ENCODE peak calls at places on chromosome 7, in four cellular contexts. One of them, this sample, is unnamed.

GRCh38 chr7:134618756-134619530 is 27.7 kb upstream of the BPGM start:
- DNase-seq in cardiac muscle cell: peak
- DNase-seq in activated CD4-positive, alpha-beta T cell treated with anti-CD3 and anti-CD28 coated beads, Interleukin-2, amount 10 ng/mL, durations not matched to agents 7 days and 5 days: no peak
- DNase-seq in ecto neural progenitor cell: no peak
- DNase-seq in this sample: no peak

GRCh38 chr7:132508724-132509348 is 67.4 kb downstream of the PLXNA4 start:
- DNase-seq in cardiac muscle cell: no peak
- DNase-seq in activated CD4-positive, alpha-beta T cell treated with anti-CD3 and anti-CD28 coated beads, Interleukin-2, amount 10 ng/mL, durations not matched to agents 7 days and 5 days: no peak
- DNase-seq in ecto neural progenitor cell: peak
- DNase-seq in this sample: no peak

GRCh38 chr7:28761485-28761884 is 196.6 kb downstream of the TRIL start:
- DNase-seq in cardiac muscle cell: peak
- DNase-seq in activated CD4-positive, alpha-beta T cell treated with anti-CD3 and anti-CD28 coated beads, Interleukin-2, amount 10 ng/mL, durations not matched to agents 7 days and 5 days: no peak
- DNase-seq in ecto neural progenitor cell: no peak
- DNase-seq in this sample: no peak

GRCh38 chr7:78134256-78134655 is 335.7 kb downstream of the PHTF2 start:
- DNase-seq in cardiac muscle cell: peak
- DNase-seq in activated CD4-positive, alpha-beta T cell treated with anti-CD3 and anti-CD28 coated beads, Interleukin-2, amount 10 ng/mL, durations not matched to agents 7 days and 5 days: no peak
- DNase-seq in ecto neural progenitor cell: no peak
- DNase-seq in this sample: no peak

GRCh38 chr7:157027568-157028527 is 17.4 kb upstream of the MNX1 start:
- DNase-seq in cardiac muscle cell: no peak
- DNase-seq in activated CD4-positive, alpha-beta T cell treated with anti-CD3 and anti-CD28 coated beads, Interleukin-2, amount 10 ng/mL, durations not matched to agents 7 days and 5 days: no peak
- DNase-seq in ecto neural progenitor cell: no peak
- DNase-seq in this sample: no peak

GRCh38 chr7:147700702-147701101 is 889.9 kb upstream of the C7orf33 start:
- DNase-seq in cardiac muscle cell: no peak
- DNase-seq in activated CD4-positive, alpha-beta T cell treated with anti-CD3 and anti-CD28 coated beads, Interleukin-2, amount 10 ng/mL, durations not matched to agents 7 days and 5 days: no peak
- DNase-seq in ecto neural progenitor cell: no peak
- DNase-seq in this sample: no peak

GRCh38 chr7:73858807-73859206 is 2.2 kb upstream of the TMEM270 start:
- DNase-seq in cardiac muscle cell: no peak
- DNase-seq in activated CD4-positive, alpha-beta T cell treated with anti-CD3 and anti-CD28 coated beads, Interleukin-2, amount 10 ng/mL, durations not matched to agents 7 days and 5 days: no peak
- DNase-seq in ecto neural progenitor cell: no peak
- DNase-seq in this sample: no peak

GRCh38 chr7:157792241-157792950 is 455.6 kb downstream of the DNAJB6 start:
- DNase-seq in cardiac muscle cell: no peak
- DNase-seq in activated CD4-positive, alpha-beta T cell treated with anti-CD3 and anti-CD28 coated beads, Interleukin-2, amount 10 ng/mL, durations not matched to agents 7 days and 5 days: no peak
- DNase-seq in ecto neural progenitor cell: no peak
- DNase-seq in this sample: no peak

GRCh38 chr7:40394382-40394781 is 259.6 kb downstream of the SUGCT start:
- DNase-seq in cardiac muscle cell: no peak
- DNase-seq in activated CD4-positive, alpha-beta T cell treated with anti-CD3 and anti-CD28 coated beads, Interleukin-2, amount 10 ng/mL, durations not matched to agents 7 days and 5 days: no peak
- DNase-seq in ecto neural progenitor cell: no peak
- DNase-seq in this sample: no peak

GRCh38 chr7:22671177-22671879 is 55.7 kb upstream of the IL6 start:
- DNase-seq in cardiac muscle cell: no peak
- DNase-seq in activated CD4-positive, alpha-beta T cell treated with anti-CD3 and anti-CD28 coated beads, Interleukin-2, amount 10 ng/mL, durations not matched to agents 7 days and 5 days: no peak
- DNase-seq in ecto neural progenitor cell: no peak
- DNase-seq in this sample: no peak

GRCh38 chr7:28964056-28964455 is 5.9 kb upstream of the TRIL start:
- DNase-seq in cardiac muscle cell: no peak
- DNase-seq in activated CD4-positive, alpha-beta T cell treated with anti-CD3 and anti-CD28 coated beads, Interleukin-2, amount 10 ng/mL, durations not matched to agents 7 days and 5 days: no peak
- DNase-seq in ecto neural progenitor cell: no peak
- DNase-seq in this sample: no peak

GRCh38 chr7:47738563-47739166 is 156.8 kb upstream of the TNS3 start:
- DNase-seq in cardiac muscle cell: no peak
- DNase-seq in activated CD4-positive, alpha-beta T cell treated with anti-CD3 and anti-CD28 coated beads, Interleukin-2, amount 10 ng/mL, durations not matched to agents 7 days and 5 days: no peak
- DNase-seq in ecto neural progenitor cell: no peak
- DNase-seq in this sample: no peak

GRCh38 chr7:15729746-15730145 is 43.3 kb upstream of the MEOX2 start:
- DNase-seq in cardiac muscle cell: no peak
- DNase-seq in activated CD4-positive, alpha-beta T cell treated with anti-CD3 and anti-CD28 coated beads, Interleukin-2, amount 10 ng/mL, durations not matched to agents 7 days and 5 days: no peak
- DNase-seq in ecto neural progenitor cell: no peak
- DNase-seq in this sample: no peak

GRCh38 chr7:58087536-58088190 is 637.7 kb downstream of the ZNF716 start:
- DNase-seq in cardiac muscle cell: no peak
- DNase-seq in activated CD4-positive, alpha-beta T cell treated with anti-CD3 and anti-CD28 coated beads, Interleukin-2, amount 10 ng/mL, durations not matched to agents 7 days and 5 days: no peak
- DNase-seq in ecto neural progenitor cell: no peak
- DNase-seq in this sample: no peak

GRCh38 chr7:44226396-44226753 is 25.6 kb downstream of the YKT6 start:
- DNase-seq in cardiac muscle cell: no peak
- DNase-seq in activated CD4-positive, alpha-beta T cell treated with anti-CD3 and anti-CD28 coated beads, Interleukin-2, amount 10 ng/mL, durations not matched to agents 7 days and 5 days: no peak
- DNase-seq in ecto neural progenitor cell: no peak
- DNase-seq in this sample: no peak

GRCh38 chr7:48421357-48421756 is 250.1 kb downstream of the ABCA13 start:
- DNase-seq in cardiac muscle cell: no peak
- DNase-seq in activated CD4-positive, alpha-beta T cell treated with anti-CD3 and anti-CD28 coated beads, Interleukin-2, amount 10 ng/mL, durations not matched to agents 7 days and 5 days: no peak
- DNase-seq in ecto neural progenitor cell: no peak
- DNase-seq in this sample: no peak

GRCh38 chr7:108002726-108003590 is at the start of gene LAMB1:
- DNase-seq in cardiac muscle cell: peak
- DNase-seq in activated CD4-positive, alpha-beta T cell treated with anti-CD3 and anti-CD28 coated beads, Interleukin-2, amount 10 ng/mL, durations not matched to agents 7 days and 5 days: no peak
- DNase-seq in ecto neural progenitor cell: peak
- DNase-seq in this sample: no peak

GRCh38 chr7:149724661-149725425 is 48.5 kb downstream of the ZNF467 start:
- DNase-seq in cardiac muscle cell: no peak
- DNase-seq in activated CD4-positive, alpha-beta T cell treated with anti-CD3 and anti-CD28 coated beads, Interleukin-2, amount 10 ng/mL, durations not matched to agents 7 days and 5 days: no peak
- DNase-seq in ecto neural progenitor cell: no peak
- DNase-seq in this sample: no peak

GRCh38 chr7:75732764-75733630 is 5.7 kb downstream of the HIP1 start:
- DNase-seq in cardiac muscle cell: peak
- DNase-seq in activated CD4-positive, alpha-beta T cell treated with anti-CD3 and anti-CD28 coated beads, Interleukin-2, amount 10 ng/mL, durations not matched to agents 7 days and 5 days: no peak
- DNase-seq in ecto neural progenitor cell: no peak
- DNase-seq in this sample: no peak

GRCh38 chr7:29859089-29859488 is 52.8 kb downstream of the WIPF3 start:
- DNase-seq in cardiac muscle cell: no peak
- DNase-seq in activated CD4-positive, alpha-beta T cell treated with anti-CD3 and anti-CD28 coated beads, Interleukin-2, amount 10 ng/mL, durations not matched to agents 7 days and 5 days: no peak
- DNase-seq in ecto neural progenitor cell: no peak
- DNase-seq in this sample: no peak

GRCh38 chr7:80136276-80137045 is 1.8 kb downstream of the GNAI1 start:
- DNase-seq in cardiac muscle cell: peak
- DNase-seq in activated CD4-positive, alpha-beta T cell treated with anti-CD3 and anti-CD28 coated beads, Interleukin-2, amount 10 ng/mL, durations not matched to agents 7 days and 5 days: no peak
- DNase-seq in ecto neural progenitor cell: no peak
- DNase-seq in this sample: no peak

GRCh38 chr7:16063691-16064090 is 357.6 kb downstream of the CRPPA start:
- DNase-seq in cardiac muscle cell: peak
- DNase-seq in activated CD4-positive, alpha-beta T cell treated with anti-CD3 and anti-CD28 coated beads, Interleukin-2, amount 10 ng/mL, durations not matched to agents 7 days and 5 days: no peak
- DNase-seq in ecto neural progenitor cell: no peak
- DNase-seq in this sample: no peak

GRCh38 chr7:22718911-22719420 is 8.0 kb upstream of the IL6 start:
- DNase-seq in cardiac muscle cell: peak
- DNase-seq in activated CD4-positive, alpha-beta T cell treated with anti-CD3 and anti-CD28 coated beads, Interleukin-2, amount 10 ng/mL, durations not matched to agents 7 days and 5 days: no peak
- DNase-seq in ecto neural progenitor cell: no peak
- DNase-seq in this sample: no peak

GRCh38 chr7:22989646-22990587 is 24.0 kb downstream of the HYCC1 start:
- DNase-seq in cardiac muscle cell: peak
- DNase-seq in activated CD4-positive, alpha-beta T cell treated with anti-CD3 and anti-CD28 coated beads, Interleukin-2, amount 10 ng/mL, durations not matched to agents 7 days and 5 days: no peak
- DNase-seq in ecto neural progenitor cell: no peak
- DNase-seq in this sample: no peak

GRCh38 chr7:27277628-27278027 is 35.0 kb downstream of the EVX1 start:
- DNase-seq in cardiac muscle cell: peak
- DNase-seq in activated CD4-positive, alpha-beta T cell treated with anti-CD3 and anti-CD28 coated beads, Interleukin-2, amount 10 ng/mL, durations not matched to agents 7 days and 5 days: no peak
- DNase-seq in ecto neural progenitor cell: no peak
- DNase-seq in this sample: no peak

GRCh38 chr7:113799896-113800295 is 118.9 kb downstream of the PPP1R3A start:
- DNase-seq in cardiac muscle cell: no peak
- DNase-seq in activated CD4-positive, alpha-beta T cell treated with anti-CD3 and anti-CD28 coated beads, Interleukin-2, amount 10 ng/mL, durations not matched to agents 7 days and 5 days: no peak
- DNase-seq in ecto neural progenitor cell: no peak
- DNase-seq in this sample: no peak

GRCh38 chr7:48183965-48184364 is 12.7 kb downstream of the ABCA13 start:
- DNase-seq in cardiac muscle cell: no peak
- DNase-seq in activated CD4-positive, alpha-beta T cell treated with anti-CD3 and anti-CD28 coated beads, Interleukin-2, amount 10 ng/mL, durations not matched to agents 7 days and 5 days: no peak
- DNase-seq in ecto neural progenitor cell: no peak
- DNase-seq in this sample: no peak

GRCh38 chr7:18201349-18201748 is 173.7 kb upstream of the PRPS1L1 start:
- DNase-seq in cardiac muscle cell: no peak
- DNase-seq in activated CD4-positive, alpha-beta T cell treated with anti-CD3 and anti-CD28 coated beads, Interleukin-2, amount 10 ng/mL, durations not matched to agents 7 days and 5 days: no peak
- DNase-seq in ecto neural progenitor cell: no peak
- DNase-seq in this sample: no peak

GRCh38 chr7:64619705-64620104 is 46.2 kb upstream of the ZNF107 start:
- DNase-seq in cardiac muscle cell: no peak
- DNase-seq in activated CD4-positive, alpha-beta T cell treated with anti-CD3 and anti-CD28 coated beads, Interleukin-2, amount 10 ng/mL, durations not matched to agents 7 days and 5 days: no peak
- DNase-seq in ecto neural progenitor cell: no peak
- DNase-seq in this sample: no peak

GRCh38 chr7:72391821-72392377 is 20.2 kb downstream of the CALN1 start:
- DNase-seq in cardiac muscle cell: no peak
- DNase-seq in activated CD4-positive, alpha-beta T cell treated with anti-CD3 and anti-CD28 coated beads, Interleukin-2, amount 10 ng/mL, durations not matched to agents 7 days and 5 days: no peak
- DNase-seq in ecto neural progenitor cell: no peak
- DNase-seq in this sample: no peak

GRCh38 chr7:1897076-1897860 is 227.2 kb downstream of the ELFN1 start:
- DNase-seq in cardiac muscle cell: no peak
- DNase-seq in activated CD4-positive, alpha-beta T cell treated with anti-CD3 and anti-CD28 coated beads, Interleukin-2, amount 10 ng/mL, durations not matched to agents 7 days and 5 days: no peak
- DNase-seq in ecto neural progenitor cell: no peak
- DNase-seq in this sample: no peak

GRCh38 chr7:94297397-94297838 is 97.3 kb upstream of the COL1A2 start:
- DNase-seq in cardiac muscle cell: peak
- DNase-seq in activated CD4-positive, alpha-beta T cell treated with anti-CD3 and anti-CD28 coated beads, Interleukin-2, amount 10 ng/mL, durations not matched to agents 7 days and 5 days: no peak
- DNase-seq in ecto neural progenitor cell: no peak
- DNase-seq in this sample: no peak

GRCh38 chr7:136030867-136031318 is 53.7 kb upstream of the MTPN start:
- DNase-seq in cardiac muscle cell: no peak
- DNase-seq in activated CD4-positive, alpha-beta T cell treated with anti-CD3 and anti-CD28 coated beads, Interleukin-2, amount 10 ng/mL, durations not matched to agents 7 days and 5 days: no peak
- DNase-seq in ecto neural progenitor cell: no peak
- DNase-seq in this sample: no peak

GRCh38 chr7:157540606-157541294 is 203.9 kb downstream of the DNAJB6 start:
- DNase-seq in cardiac muscle cell: no peak
- DNase-seq in activated CD4-positive, alpha-beta T cell treated with anti-CD3 and anti-CD28 coated beads, Interleukin-2, amount 10 ng/mL, durations not matched to agents 7 days and 5 days: no peak
- DNase-seq in ecto neural progenitor cell: no peak
- DNase-seq in this sample: no peak